ENCODE peak calls at places on chromosomes 12 and 14, in ten cellular contexts. One of them, this sample, is unnamed.
A peak's percentile ranks its signal among the peaks of the same experiment; 100 is the strongest.

GRCh38 chr12:125185740-125186470 is 120.7 kb downstream of the AACS start:
- DNase-seq in IMR-90: peak; percentile 44
- DNase-seq in PC-3: peak; percentile 80
- DNase-seq in cardiac fibroblast: peak; percentile 78
- DNase-seq in brain microvascular endothelial cell: peak; percentile 18
- DNase-seq in colonic mucosa: peak; percentile 86
- DNase-seq in adrenal gland: peak; percentile 73
- DNase-seq in breast epithelium: peak; percentile 23
- DNase-seq in mucosa of descending colon: peak; percentile 87
- DNase-seq in psoas muscle: peak; percentile 82
- DNase-seq in this sample: peak; percentile 33

GRCh38 chr12:25186788-25187397 is 8.1 kb downstream of the DNAI7 start:
- DNase-seq in IMR-90: peak; percentile 8
- DNase-seq in PC-3: no peak
- DNase-seq in cardiac fibroblast: no peak
- DNase-seq in brain microvascular endothelial cell: peak; percentile 29
- DNase-seq in colonic mucosa: no peak
- DNase-seq in adrenal gland: no peak
- DNase-seq in breast epithelium: no peak
- DNase-seq in mucosa of descending colon: no peak
- DNase-seq in psoas muscle: no peak
- DNase-seq in this sample: no peak

GRCh38 chr12:2273288-2273687 is 220.5 kb downstream of the CACNA1C start:
- DNase-seq in IMR-90: peak; percentile 83
- DNase-seq in PC-3: no peak
- DNase-seq in cardiac fibroblast: peak; percentile 58
- DNase-seq in brain microvascular endothelial cell: peak; percentile 77
- DNase-seq in colonic mucosa: no peak
- DNase-seq in adrenal gland: peak; percentile 33
- DNase-seq in breast epithelium: no peak
- DNase-seq in mucosa of descending colon: no peak
- DNase-seq in psoas muscle: peak; percentile 67
- DNase-seq in this sample: no peak

GRCh38 chr12:66647034-66647691 is 31.7 kb downstream of the GRIP1 start:
- DNase-seq in IMR-90: peak; percentile 89
- DNase-seq in PC-3: peak; percentile 93
- DNase-seq in cardiac fibroblast: peak; percentile 54
- DNase-seq in brain microvascular endothelial cell: peak; percentile 93
- DNase-seq in colonic mucosa: no peak
- DNase-seq in adrenal gland: no peak
- DNase-seq in breast epithelium: no peak
- DNase-seq in mucosa of descending colon: no peak
- DNase-seq in psoas muscle: no peak
- DNase-seq in this sample: peak; percentile 86

GRCh38 chr14:34628681-34629135 is 1.2 kb downstream of the SNX6 start:
- DNase-seq in IMR-90: peak; percentile 18
- DNase-seq in PC-3: no peak
- DNase-seq in cardiac fibroblast: peak; percentile 29
- DNase-seq in brain microvascular endothelial cell: no peak
- DNase-seq in colonic mucosa: peak; percentile 70
- DNase-seq in adrenal gland: peak; percentile 27
- DNase-seq in breast epithelium: no peak
- DNase-seq in mucosa of descending colon: peak; percentile 58
- DNase-seq in psoas muscle: no peak
- DNase-seq in this sample: no peak

GRCh38 chr12:19402743-19403400 is 36.4 kb upstream of the AEBP2 start:
- DNase-seq in IMR-90: peak; percentile 63
- DNase-seq in PC-3: no peak
- DNase-seq in cardiac fibroblast: peak; percentile 74
- DNase-seq in brain microvascular endothelial cell: peak; percentile 15
- DNase-seq in colonic mucosa: no peak
- DNase-seq in adrenal gland: no peak
- DNase-seq in breast epithelium: no peak
- DNase-seq in mucosa of descending colon: no peak
- DNase-seq in psoas muscle: no peak
- DNase-seq in this sample: peak; percentile 31

GRCh38 chr14:32430326-32430725 is 101.2 kb downstream of the AKAP6 start:
- DNase-seq in IMR-90: peak; percentile 69
- DNase-seq in PC-3: peak; percentile 85
- DNase-seq in cardiac fibroblast: peak; percentile 23
- DNase-seq in brain microvascular endothelial cell: peak; percentile 91
- DNase-seq in colonic mucosa: no peak
- DNase-seq in adrenal gland: no peak
- DNase-seq in breast epithelium: no peak
- DNase-seq in mucosa of descending colon: no peak
- DNase-seq in psoas muscle: no peak
- DNase-seq in this sample: peak; percentile 57

GRCh38 chr14:21352587-21352986 is 31.2 kb downstream of the SUPT16H start:
- DNase-seq in IMR-90: no peak
- DNase-seq in PC-3: no peak
- DNase-seq in cardiac fibroblast: no peak
- DNase-seq in brain microvascular endothelial cell: no peak
- DNase-seq in colonic mucosa: no peak
- DNase-seq in adrenal gland: no peak
- DNase-seq in breast epithelium: no peak
- DNase-seq in mucosa of descending colon: no peak
- DNase-seq in psoas muscle: no peak
- DNase-seq in this sample: no peak

GRCh38 chr12:29732211-29732992 is 51.3 kb downstream of the TMTC1 start:
- DNase-seq in IMR-90: no peak
- DNase-seq in PC-3: no peak
- DNase-seq in cardiac fibroblast: peak; percentile 62
- DNase-seq in brain microvascular endothelial cell: peak; percentile 47
- DNase-seq in colonic mucosa: no peak
- DNase-seq in adrenal gland: no peak
- DNase-seq in breast epithelium: no peak
- DNase-seq in mucosa of descending colon: no peak
- DNase-seq in psoas muscle: no peak
- DNase-seq in this sample: no peak

GRCh38 chr14:98187302-98187701 is 1084.7 kb downstream of the BCL11B start:
- DNase-seq in IMR-90: no peak
- DNase-seq in PC-3: no peak
- DNase-seq in cardiac fibroblast: no peak
- DNase-seq in brain microvascular endothelial cell: no peak
- DNase-seq in colonic mucosa: no peak
- DNase-seq in adrenal gland: no peak
- DNase-seq in breast epithelium: no peak
- DNase-seq in mucosa of descending colon: no peak
- DNase-seq in psoas muscle: no peak
- DNase-seq in this sample: no peak

GRCh38 chr14:92647499-92648279 is 100.7 kb downstream of the LGMN start:
- DNase-seq in IMR-90: peak; percentile 59
- DNase-seq in PC-3: peak; percentile 25
- DNase-seq in cardiac fibroblast: peak; percentile 52
- DNase-seq in brain microvascular endothelial cell: no peak
- DNase-seq in colonic mucosa: no peak
- DNase-seq in adrenal gland: peak; percentile 39
- DNase-seq in breast epithelium: no peak
- DNase-seq in mucosa of descending colon: peak; percentile 17
- DNase-seq in psoas muscle: no peak
- DNase-seq in this sample: no peak

DNA sequence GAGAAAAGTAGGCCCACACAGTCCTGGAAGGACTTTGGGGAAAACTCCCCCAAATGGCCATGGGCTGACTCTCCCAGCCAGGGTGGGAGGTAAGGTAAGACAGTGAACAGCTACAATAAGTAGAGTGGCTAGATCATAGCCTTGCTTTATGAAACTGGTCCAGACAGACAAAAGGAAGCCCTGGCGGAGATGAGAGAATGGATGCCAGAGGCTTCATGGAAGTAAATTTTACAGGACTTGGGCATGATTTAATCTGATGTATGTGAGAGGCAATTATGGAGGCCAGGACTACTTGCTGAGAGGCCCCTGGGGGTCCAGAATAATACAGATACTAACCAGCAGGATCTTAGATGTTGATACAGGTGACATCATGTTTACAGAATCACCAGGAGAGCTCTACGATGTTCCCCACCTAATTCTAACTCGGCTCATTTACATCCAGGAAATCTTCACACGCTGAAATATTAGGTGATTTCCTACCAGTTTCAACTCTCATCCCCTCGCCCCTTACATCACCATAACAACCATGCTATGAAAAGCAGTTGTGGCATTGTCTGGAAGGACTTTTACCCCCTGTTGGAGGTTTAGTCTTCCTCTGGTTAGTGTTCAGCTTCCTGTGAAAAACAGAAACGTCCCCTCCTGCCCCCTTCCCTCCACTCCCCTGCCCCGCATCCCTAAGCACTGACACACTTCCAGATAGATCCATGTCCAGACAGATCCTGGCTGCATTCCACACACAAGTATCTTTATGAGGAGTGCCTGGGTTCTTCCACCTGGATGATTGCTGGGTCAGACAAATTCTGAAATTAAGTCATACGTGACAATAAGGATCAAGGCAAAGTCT is 39.5 kb upstream of the NT5DC3 start:
- DNase-seq in IMR-90: no peak
- DNase-seq in PC-3: peak; percentile 26
- DNase-seq in cardiac fibroblast: no peak
- DNase-seq in brain microvascular endothelial cell: no peak
- DNase-seq in colonic mucosa: no peak
- DNase-seq in adrenal gland: no peak
- DNase-seq in breast epithelium: no peak
- DNase-seq in mucosa of descending colon: no peak
- DNase-seq in psoas muscle: no peak
- DNase-seq in this sample: peak; percentile 93
- H3K4me3 ChIP-seq in IMR-90: no peak overlapping the region
- H3K4me3 ChIP-seq in PC-3: no peak overlapping the region
- H3K4me3 ChIP-seq in cardiac fibroblast: no peak overlapping the region
- H3K4me3 ChIP-seq in brain microvascular endothelial cell: no peak overlapping the region
- H3K4me3 ChIP-seq in colonic mucosa: no peak overlapping the region
- H3K4me3 ChIP-seq in adrenal gland: no peak overlapping the region
- H3K4me3 ChIP-seq in breast epithelium: no peak overlapping the region
- H3K4me3 ChIP-seq in mucosa of descending colon: no peak overlapping the region
- H3K4me3 ChIP-seq in psoas muscle: no peak overlapping the region
- H3K4me3 ChIP-seq in this sample: no peak overlapping the region

GRCh38 chr12:27548301-27549199 is 24.5 kb downstream of the PPFIBP1 start:
- DNase-seq in IMR-90: no peak
- DNase-seq in PC-3: peak; percentile 35
- DNase-seq in cardiac fibroblast: no peak
- DNase-seq in brain microvascular endothelial cell: no peak
- DNase-seq in colonic mucosa: no peak
- DNase-seq in adrenal gland: no peak
- DNase-seq in breast epithelium: no peak
- DNase-seq in mucosa of descending colon: no peak
- DNase-seq in psoas muscle: no peak
- DNase-seq in this sample: no peak
- H3K4me3 ChIP-seq in IMR-90: no peak overlapping the region
- H3K4me3 ChIP-seq in PC-3: no peak overlapping the region
- H3K4me3 ChIP-seq in cardiac fibroblast: no peak overlapping the region
- H3K4me3 ChIP-seq in brain microvascular endothelial cell: no peak overlapping the region
- H3K4me3 ChIP-seq in colonic mucosa: no peak overlapping the region
- H3K4me3 ChIP-seq in adrenal gland: no peak overlapping the region
- H3K4me3 ChIP-seq in breast epithelium: no peak overlapping the region
- H3K4me3 ChIP-seq in mucosa of descending colon: no peak overlapping the region
- H3K4me3 ChIP-seq in psoas muscle: no peak overlapping the region
- H3K4me3 ChIP-seq in this sample: no peak overlapping the region

GRCh38 chr14:94080606-94081385 is at the start of the genes DDX24 and IFI27L1:
- DNase-seq in IMR-90: peak; percentile 93
- DNase-seq in PC-3: peak; percentile 95
- DNase-seq in cardiac fibroblast: peak; percentile 97
- DNase-seq in brain microvascular endothelial cell: peak; percentile 93
- DNase-seq in colonic mucosa: peak; percentile 97
- DNase-seq in adrenal gland: peak; percentile 96
- DNase-seq in breast epithelium: peak; percentile 95
- DNase-seq in mucosa of descending colon: peak; percentile 97
- DNase-seq in psoas muscle: peak; percentile 99
- DNase-seq in this sample: peak; percentile 90

GRCh38 chr14:94077111-94077821 is 3.7 kb downstream of the DDX24 start:
- DNase-seq in IMR-90: no peak
- DNase-seq in PC-3: no peak
- DNase-seq in cardiac fibroblast: no peak
- DNase-seq in brain microvascular endothelial cell: no peak
- DNase-seq in colonic mucosa: no peak
- DNase-seq in adrenal gland: no peak
- DNase-seq in breast epithelium: no peak
- DNase-seq in mucosa of descending colon: no peak
- DNase-seq in psoas muscle: no peak
- DNase-seq in this sample: no peak

GRCh38 chr14:94079891-94080605 is 954 bp downstream of the DDX24 start:
- DNase-seq in IMR-90: peak; percentile 42
- DNase-seq in PC-3: no peak
- DNase-seq in cardiac fibroblast: peak; percentile 42
- DNase-seq in brain microvascular endothelial cell: peak; percentile 40
- DNase-seq in colonic mucosa: no peak
- DNase-seq in adrenal gland: no peak
- DNase-seq in breast epithelium: no peak
- DNase-seq in mucosa of descending colon: no peak
- DNase-seq in psoas muscle: no peak
- DNase-seq in this sample: peak; percentile 33

GRCh38 chr14:94075008-94075407 is 6.0 kb downstream of the DDX24 start:
- DNase-seq in IMR-90: no peak
- DNase-seq in PC-3: no peak
- DNase-seq in cardiac fibroblast: no peak
- DNase-seq in brain microvascular endothelial cell: no peak
- DNase-seq in colonic mucosa: no peak
- DNase-seq in adrenal gland: no peak
- DNase-seq in breast epithelium: no peak
- DNase-seq in mucosa of descending colon: no peak
- DNase-seq in psoas muscle: no peak
- DNase-seq in this sample: no peak

DNA sequence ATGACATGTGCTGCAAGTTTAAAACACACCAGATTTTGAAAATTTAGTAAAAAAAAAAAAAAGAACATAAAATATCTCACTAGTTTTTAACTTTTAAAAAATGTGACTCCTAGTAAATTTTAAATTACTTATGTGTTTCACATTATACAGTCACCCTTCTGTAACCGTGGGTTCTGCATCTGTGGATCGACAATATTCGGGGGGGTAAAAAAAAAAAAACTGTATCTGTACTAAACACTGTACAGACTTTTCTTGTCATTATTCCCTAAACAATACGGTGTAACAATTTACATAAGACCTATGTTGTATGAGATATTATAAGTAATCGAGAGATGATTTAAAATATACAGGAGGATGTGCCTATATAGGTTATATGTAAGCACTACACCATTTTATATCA is 3.2 kb downstream of the DDX24 start:
- DNase-seq in IMR-90: no peak
- DNase-seq in PC-3: no peak
- DNase-seq in cardiac fibroblast: no peak
- DNase-seq in brain microvascular endothelial cell: no peak
- DNase-seq in colonic mucosa: no peak
- DNase-seq in adrenal gland: no peak
- DNase-seq in breast epithelium: no peak
- DNase-seq in mucosa of descending colon: no peak
- DNase-seq in psoas muscle: no peak
- DNase-seq in this sample: no peak
- H3K4me3 ChIP-seq in IMR-90: no peak overlapping the region
- H3K4me3 ChIP-seq in PC-3: peak overlapping the region; percentile 92
- H3K4me3 ChIP-seq in cardiac fibroblast: no peak overlapping the region
- H3K4me3 ChIP-seq in brain microvascular endothelial cell: no peak overlapping the region
- H3K4me3 ChIP-seq in colonic mucosa: no peak overlapping the region
- H3K4me3 ChIP-seq in adrenal gland: no peak overlapping the region
- H3K4me3 ChIP-seq in breast epithelium: peak overlapping the region; percentile 97
- H3K4me3 ChIP-seq in mucosa of descending colon: no peak overlapping the region
- H3K4me3 ChIP-seq in psoas muscle: peak overlapping the region; percentile 87
- H3K4me3 ChIP-seq in this sample: no peak overlapping the region

GRCh38 chr14:95515080-95515489 is 1.4 kb downstream of the SYNE3 start:
- DNase-seq in IMR-90: no peak
- DNase-seq in PC-3: no peak
- DNase-seq in cardiac fibroblast: peak; percentile 71
- DNase-seq in brain microvascular endothelial cell: no peak
- DNase-seq in colonic mucosa: no peak
- DNase-seq in adrenal gland: peak; percentile 54
- DNase-seq in breast epithelium: no peak
- DNase-seq in mucosa of descending colon: peak; percentile 58
- DNase-seq in psoas muscle: peak; percentile 75
- DNase-seq in this sample: peak; percentile 31
- H3K4me3 ChIP-seq in IMR-90: peak overlapping the region; percentile 3
- H3K4me3 ChIP-seq in PC-3: no peak overlapping the region
- H3K4me3 ChIP-seq in cardiac fibroblast: peak overlapping the region; percentile 63
- H3K4me3 ChIP-seq in brain microvascular endothelial cell: peak overlapping the region; percentile 56
- H3K4me3 ChIP-seq in colonic mucosa: peak overlapping the region; percentile 76
- H3K4me3 ChIP-seq in adrenal gland: no peak overlapping the region
- H3K4me3 ChIP-seq in breast epithelium: peak overlapping the region; percentile 81
- H3K4me3 ChIP-seq in mucosa of descending colon: no peak overlapping the region
- H3K4me3 ChIP-seq in psoas muscle: peak overlapping the region; percentile 86
- H3K4me3 ChIP-seq in this sample: no peak overlapping the region

This sample was measured in bronchial epithelial cell.